ENCODE peak calls at places on chromosomes 4 and X, in six cellular contexts. E is WERI-Rb-1, B is C1 segment of cervical spinal cord, C is WTC11, A is head of caudate nucleus, R is non-pigmented ciliary epithelial cell. Y is an unnamed sample.

GRCh38 chr4:173958445-173958844 is 325.0 kb downstream of the FBXO8 start:
- DNase-seq in E (no peak), R (peak), B (no peak), C (no peak), A (no peak), Y (no peak)

GRCh38 chr4:32030406-32030805 is 1310.2 kb downstream of the PCDH7 start:
- DNase-seq in E (no peak), A (no peak), B (no peak), R (no peak), C (no peak), Y (no peak)

GRCh38 chrX:1661048-1661921 is 46.4 kb downstream of the ASMT start:
- DNase-seq in B (peak), A (peak), R (no peak), E (peak), C (peak), Y (peak)

GRCh38 chr4:176753049-176753448 is 39.7 kb downstream of the VEGFC start:
- DNase-seq in B (no peak), A (no peak), R (peak), C (no peak), E (no peak), Y (no peak)

GRCh38 chr4:70660106-70660505 is 6.2 kb downstream of the JCHAIN start:
- DNase-seq in A (no peak), R (no peak), E (no peak), C (no peak), B (no peak), Y (no peak)

GRCh38 chrX:46447384-46447783 is 97.8 kb downstream of the ZNF674 start:
- DNase-seq in E (no peak), C (no peak), B (no peak), R (no peak), A (no peak), Y (no peak)

GRCh38 chr4:183995489-183996049 is 90.5 kb downstream of the STOX2 start:
- DNase-seq in C (no peak), E (no peak), B (no peak), R (no peak), A (no peak), Y (no peak)

GRCh38 chr4:155371432-155372043 is 5.2 kb downstream of the MAP9 start:
- DNase-seq in C (no peak), A (no peak), B (no peak), E (no peak), R (no peak), Y (no peak)

GRCh38 chr4:143773998-143774898 is 73.8 kb upstream of the FREM3 start:
- DNase-seq in E (peak), R (peak), B (no peak), A (no peak), C (peak), Y (peak)

GRCh38 chr4:92381640-92382039 is 77.9 kb downstream of the GRID2 start:
- DNase-seq in C (no peak), B (no peak), E (no peak), R (no peak), A (no peak), Y (no peak)

GRCh38 chr4:137531951-137532868 is at the start of gene PCDH18:
- DNase-seq in E (no peak), C (peak), A (peak), R (peak), B (peak), Y (no peak)

GRCh38 chr4:3041192-3042142 is 32.9 kb downstream of the HTT-AS start:
- DNase-seq in B (no peak), E (no peak), A (peak), C (peak), R (no peak), Y (no peak)

GRCh38 chrX:23436875-23437274 is 102.2 kb downstream of the PTCHD1 start:
- DNase-seq in R (no peak), A (no peak), E (no peak), B (no peak), C (peak), Y (no peak)